ENCODE peak calls at places on chromosomes 4 and X, in four cellular contexts. C, F, A and P are unnamed samples.

GRCh38 chr4:1410491-1411325 is 4.5 kb upstream of the NKX1-1 start:
- DNase-seq in C (peak; percentile 94), F (peak; percentile 90), A (no peak), P (peak; percentile 15)

GRCh38 chrX:57204306-57204705 is 67.1 kb upstream of the SPIN2A start:
- DNase-seq in C (no peak), F (no peak), A (no peak), P (no peak)

GRCh38 chrX:112513154-112513553 is 166.6 kb downstream of the LHFPL1 start:
- DNase-seq in C (peak; percentile 7), F (no peak), A (no peak), P (no peak)

GRCh38 chrX:116781926-116782325 is 319.1 kb upstream of the CT83 start:
- DNase-seq in C (no peak), F (no peak), A (no peak), P (no peak)

GRCh38 chrX:147478899-147479298 is 432.8 kb upstream of the FMR1 start:
- DNase-seq in C (no peak), F (no peak), A (no peak), P (no peak)

GRCh38 chr4:186029731-186030421 is 39.1 kb upstream of the TLR3 start:
- DNase-seq in C (peak; percentile 38), F (no peak), A (no peak), P (no peak)

GRCh38 chrX:110412971-110413726 is 54.5 kb downstream of the RTL9 start:
- DNase-seq in C (peak; percentile 73), F (peak; percentile 83), A (no peak), P (peak; percentile 28)

GRCh38 chr4:184688447-184688846 is 38.9 kb downstream of the PRIMPOL start:
- DNase-seq in C (peak; percentile 38), F (no peak), A (no peak), P (no peak)

GRCh38 chr4:2217726-2218125 is 24.2 kb downstream of the HAUS3 start:
- DNase-seq in C (no peak), F (no peak), A (no peak), P (no peak)

GRCh38 chr4:2318476-2318875 is 56.6 kb upstream of the MXD4 start:
- DNase-seq in C (no peak), F (no peak), A (no peak), P (no peak)

GRCh38 chr4:113738251-113738650 is 23.3 kb downstream of the CAMK2D start:
- DNase-seq in C (no peak), F (no peak), A (no peak), P (no peak)

GRCh38 chrX:96685205-96686099 is 810 bp downstream of the DIAPH2 start:
- DNase-seq in C (peak; percentile 12), F (no peak), A (no peak), P (peak; percentile 7)

GRCh38 chr4:189850239-189850856 is 90.3 kb upstream of the FRG1 start:
- DNase-seq in C (no peak), F (no peak), A (no peak), P (no peak)

GRCh38 chr4:159685406-159686092 is 582.7 kb downstream of the RAPGEF2 start:
- DNase-seq in C (no peak), F (no peak), A (no peak), P (no peak)

GRCh38 chr4:45004847-45005565 is 278.6 kb upstream of the GNPDA2 start:
- DNase-seq in C (no peak), F (no peak), A (no peak), P (no peak)

GRCh38 chr4:105092768-105093167 is 53.9 kb upstream of the TET2 start:
- DNase-seq in C (no peak), F (no peak), A (no peak), P (no peak)

GRCh38 chr4:77308843-77309242 is 151.8 kb downstream of the CCNG2 start:
- DNase-seq in C (no peak), F (peak; percentile 47), A (no peak), P (peak; percentile 31)

GRCh38 chr4:108849611-108850406 is 87.0 kb upstream of the ETNPPL start:
- DNase-seq in C (no peak), F (no peak), A (peak; percentile 13), P (no peak)

GRCh38 chr4:172809319-172809718 is 359.3 kb upstream of the GALNT7 start:
- DNase-seq in C (peak; percentile 89), F (no peak), A (no peak), P (no peak)

GRCh38 chrX:40062525-40063193 is 35.1 kb downstream of the BCOR start:
- DNase-seq in C (no peak), F (no peak), A (no peak), P (no peak)

GRCh38 chrX:43882294-43882681 is at the start of gene MAOB:
- DNase-seq in C (peak; percentile 42), F (peak; percentile 50), A (no peak), P (peak; percentile 63)

GRCh38 chr4:146333187-146333894 is 119.0 kb downstream of the REELD1 start:
- DNase-seq in C (no peak), F (no peak), A (peak; percentile 59), P (peak; percentile 7)

GRCh38 chrX:48961585-48962091 is 4.2 kb upstream of the OTUD5 start:
- DNase-seq in C (no peak), F (peak; percentile 73), A (no peak), P (peak; percentile 47)

GRCh38 chr4:110085131-110085530 is 113.3 kb downstream of the ELOVL6 start:
- DNase-seq in C (no peak), F (no peak), A (no peak), P (peak; percentile 7)

GRCh38 chr4:110091426-110091825 is 107.0 kb downstream of the ELOVL6 start:
- DNase-seq in C (no peak), F (no peak), A (no peak), P (no peak)

GRCh38 chr4:110084154-110084553 is 114.3 kb downstream of the ELOVL6 start:
- DNase-seq in C (no peak), F (no peak), A (no peak), P (no peak)

GRCh38 chr4:110088670-110089069 is 109.7 kb downstream of the ELOVL6 start:
- DNase-seq in C (no peak), F (no peak), A (peak; percentile 23), P (no peak)

GRCh38 chr4:110087116-110087708 is 111.2 kb downstream of the ELOVL6 start:
- DNase-seq in C (no peak), F (no peak), A (no peak), P (no peak)
- TF ChIP-seq CREM in C (no peak), F (no peak), A (no peak), P (no peak)

GRCh38 chr4:41526628-41527027 is 11.3 kb upstream of the LIMCH1 start:
- DNase-seq in C (no peak), F (no peak), A (no peak), P (no peak)

GRCh38 chr4:41525129-41525528 is 12.8 kb upstream of the LIMCH1 start:
- DNase-seq in C (no peak), F (no peak), A (no peak), P (no peak)

GRCh38 chr4:41524446-41524845 is 13.5 kb upstream of the LIMCH1 start:
- DNase-seq in C (no peak), F (no peak), A (no peak), P (no peak)
- TF ChIP-seq CREM in C (no peak), F (no peak), A (no peak), P (no peak)

DNA sequence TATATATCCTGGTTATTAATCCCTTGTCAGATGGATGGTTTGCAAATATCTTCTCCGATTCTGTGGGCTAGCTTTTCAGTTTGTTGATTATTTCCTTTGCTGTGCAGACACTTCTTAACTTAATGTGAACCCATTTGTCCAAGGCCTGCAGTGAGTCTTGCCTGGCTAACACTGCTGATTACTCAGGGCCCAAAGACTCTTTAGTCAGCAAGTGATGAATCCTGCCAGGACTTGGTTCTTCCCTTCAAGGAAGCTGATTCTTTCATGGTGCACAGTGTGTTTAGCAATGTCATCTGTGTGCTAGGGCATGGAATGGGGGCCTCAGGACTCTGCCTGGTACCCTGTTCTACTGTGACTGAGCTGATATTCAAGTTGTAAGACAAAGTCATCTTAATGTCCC is 81.8 kb upstream of the TEX13A start:
- DNase-seq in C (no peak), F (no peak), A (no peak), P (no peak)
- TF ChIP-seq CREM in C (no peak), F (no peak), A (no peak), P (no peak)

GRCh38 chr4:30924521-30924920 is 204.4 kb downstream of the PCDH7 start:
- DNase-seq in C (no peak), F (no peak), A (no peak), P (no peak)
- TF ChIP-seq CREM in C (no peak), F (no peak), A (no peak), P (no peak)

DNA sequence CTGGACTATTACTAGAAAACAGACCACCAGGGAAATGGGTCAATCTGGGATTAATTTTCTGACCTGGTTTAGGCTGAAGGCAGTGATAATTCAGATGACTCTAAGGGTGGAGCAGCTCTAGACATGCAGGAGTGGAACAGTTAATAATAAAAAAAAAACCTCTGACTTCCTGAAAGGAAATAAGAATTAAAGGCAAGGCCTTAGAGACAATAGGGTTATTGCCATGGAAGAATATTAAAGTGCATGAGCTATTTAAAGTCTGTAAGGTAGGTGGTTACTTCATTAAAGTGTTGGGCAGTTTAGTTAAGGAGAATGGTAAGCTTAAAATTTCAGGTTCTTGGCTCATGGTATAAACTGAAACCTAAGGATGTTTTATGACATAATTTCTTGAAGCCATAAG is 14.6 kb upstream of the ADH5 start:
- DNase-seq in C (no peak), F (no peak), A (no peak), P (no peak)
- TF ChIP-seq CREM in C (no peak), F (no peak), A (no peak), P (no peak)

GRCh38 chr4:169115897-169116254 is 105.8 kb upstream of the CBR4 start:
- DNase-seq in C (no peak), F (no peak), A (no peak), P (no peak)
- TF ChIP-seq CREM in C (no peak), F (no peak), A (no peak), P (no peak)

DNA sequence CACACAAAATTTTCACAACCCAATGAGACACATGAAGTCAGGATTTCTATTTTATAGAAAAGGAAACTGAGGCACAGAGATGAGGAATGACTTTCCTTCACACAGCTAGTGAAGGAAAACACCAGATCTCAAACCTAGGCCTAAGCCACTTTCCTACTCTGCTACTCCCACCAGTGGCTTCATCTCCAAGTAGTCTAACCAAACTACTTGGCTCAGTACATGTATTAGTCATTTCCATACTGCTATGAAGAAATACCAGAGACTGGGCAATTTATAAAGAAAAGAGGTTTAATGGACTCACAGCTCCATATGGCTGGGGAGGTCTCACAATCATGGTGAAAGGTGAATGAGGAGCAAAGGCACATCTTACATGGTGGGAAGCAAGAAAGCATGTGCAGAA is 196.6 kb downstream of the EVC2 start:
- DNase-seq in C (no peak), F (no peak), A (no peak), P (no peak)
- TF ChIP-seq CREM in C (no peak), F (no peak), A (no peak), P (no peak)